ENCODE peak calls at places on chromosomes 7 and 10, in seven cellular contexts. One of them, this sample, is unnamed.

GRCh38 chr10:92891885-92892705 is 43.8 kb downstream of the EXOC6 start:
- DNase-seq in fibroblast of the aortic adventitia: peak
- DNase-seq in activated CD4-positive, alpha-beta T cell treated with anti-CD3 and anti-CD28 coated beads, Interleukin-2, amount 50 U/mL, for 4 hours: no peak
- DNase-seq in Peyer's patch: no peak
- DNase-seq in mesendoderm: peak
- DNase-seq in omental fat pad: no peak
- DNase-seq in GM23248: peak
- DNase-seq in this sample: peak

GRCh38 chr7:3218561-3219225 is 82.4 kb upstream of the SDK1 start:
- DNase-seq in fibroblast of the aortic adventitia: peak
- DNase-seq in activated CD4-positive, alpha-beta T cell treated with anti-CD3 and anti-CD28 coated beads, Interleukin-2, amount 50 U/mL, for 4 hours: no peak
- DNase-seq in Peyer's patch: no peak
- DNase-seq in mesendoderm: no peak
- DNase-seq in omental fat pad: no peak
- DNase-seq in GM23248: no peak
- DNase-seq in this sample: no peak

GRCh38 chr7:100435401-100436304 is 644 bp downstream of the PPP1R35 start:
- DNase-seq in fibroblast of the aortic adventitia: no peak
- DNase-seq in activated CD4-positive, alpha-beta T cell treated with anti-CD3 and anti-CD28 coated beads, Interleukin-2, amount 50 U/mL, for 4 hours: peak
- DNase-seq in Peyer's patch: peak
- DNase-seq in mesendoderm: peak
- DNase-seq in omental fat pad: no peak
- DNase-seq in GM23248: peak
- DNase-seq in this sample: peak

GRCh38 chr7:53315986-53316385 is 280.6 kb downstream of the POM121L12 start:
- DNase-seq in fibroblast of the aortic adventitia: no peak
- DNase-seq in activated CD4-positive, alpha-beta T cell treated with anti-CD3 and anti-CD28 coated beads, Interleukin-2, amount 50 U/mL, for 4 hours: no peak
- DNase-seq in Peyer's patch: no peak
- DNase-seq in mesendoderm: peak
- DNase-seq in omental fat pad: no peak
- DNase-seq in GM23248: no peak
- DNase-seq in this sample: no peak

GRCh38 chr7:97846945-97847344 is 25.3 kb downstream of the ASNS start:
- DNase-seq in fibroblast of the aortic adventitia: no peak
- DNase-seq in activated CD4-positive, alpha-beta T cell treated with anti-CD3 and anti-CD28 coated beads, Interleukin-2, amount 50 U/mL, for 4 hours: no peak
- DNase-seq in Peyer's patch: no peak
- DNase-seq in mesendoderm: no peak
- DNase-seq in omental fat pad: no peak
- DNase-seq in GM23248: peak
- DNase-seq in this sample: no peak

GRCh38 chr10:2839081-2839725 is 228.1 kb upstream of the PFKP start:
- DNase-seq in fibroblast of the aortic adventitia: peak
- DNase-seq in activated CD4-positive, alpha-beta T cell treated with anti-CD3 and anti-CD28 coated beads, Interleukin-2, amount 50 U/mL, for 4 hours: no peak
- DNase-seq in Peyer's patch: no peak
- DNase-seq in mesendoderm: peak
- DNase-seq in omental fat pad: no peak
- DNase-seq in GM23248: peak
- DNase-seq in this sample: no peak

GRCh38 chr7:99224263-99224947 is 16.5 kb upstream of the KPNA7 start:
- DNase-seq in fibroblast of the aortic adventitia: peak
- DNase-seq in activated CD4-positive, alpha-beta T cell treated with anti-CD3 and anti-CD28 coated beads, Interleukin-2, amount 50 U/mL, for 4 hours: no peak
- DNase-seq in Peyer's patch: no peak
- DNase-seq in mesendoderm: peak
- DNase-seq in omental fat pad: peak
- DNase-seq in GM23248: peak
- DNase-seq in this sample: no peak

GRCh38 chr7:118072893-118073674 is 110.9 kb upstream of the LSM8 start:
- DNase-seq in fibroblast of the aortic adventitia: no peak
- DNase-seq in activated CD4-positive, alpha-beta T cell treated with anti-CD3 and anti-CD28 coated beads, Interleukin-2, amount 50 U/mL, for 4 hours: no peak
- DNase-seq in Peyer's patch: no peak
- DNase-seq in mesendoderm: no peak
- DNase-seq in omental fat pad: no peak
- DNase-seq in GM23248: no peak
- DNase-seq in this sample: no peak

GRCh38 chr7:121307021-121307575 is 21.7 kb upstream of the WNT16 start:
- DNase-seq in fibroblast of the aortic adventitia: no peak
- DNase-seq in activated CD4-positive, alpha-beta T cell treated with anti-CD3 and anti-CD28 coated beads, Interleukin-2, amount 50 U/mL, for 4 hours: no peak
- DNase-seq in Peyer's patch: no peak
- DNase-seq in mesendoderm: peak
- DNase-seq in omental fat pad: no peak
- DNase-seq in GM23248: no peak
- DNase-seq in this sample: no peak

This sample was measured in uterus.